ENCODE peak calls at places on chromosomes 3 and 15, in six cellular contexts. One of them, this sample, is unnamed.

GRCh38 chr15:90530250-90531051 is 728 bp downstream of the CRTC3 start:
- DNase-seq in brain microvascular endothelial cell: no peak
- DNase-seq in Panc1: no peak
- DNase-seq in B cell: peak
- DNase-seq in SK-N-SH: peak
- DNase-seq in HepG2: no peak
- DNase-seq in this sample: peak

GRCh38 chr15:36791849-36792618 is 212.6 kb downstream of the CDIN1 start:
- DNase-seq in B cell: no peak
- DNase-seq in brain microvascular endothelial cell: peak
- DNase-seq in Panc1: no peak
- DNase-seq in HepG2: no peak
- DNase-seq in SK-N-SH: no peak
- DNase-seq in this sample: no peak

GRCh38 chr3:123180791-123181190 is 21.0 kb upstream of the SEC22A start:
- DNase-seq in B cell: no peak
- DNase-seq in HepG2: no peak
- DNase-seq in SK-N-SH: no peak
- DNase-seq in brain microvascular endothelial cell: no peak
- DNase-seq in Panc1: no peak
- DNase-seq in this sample: no peak

GRCh38 chr3:142850395-142851023 is 38.4 kb downstream of the PCOLCE2 start:
- DNase-seq in B cell: no peak
- DNase-seq in SK-N-SH: no peak
- DNase-seq in HepG2: peak
- DNase-seq in brain microvascular endothelial cell: peak
- DNase-seq in Panc1: peak
- DNase-seq in this sample: peak

GRCh38 chr15:70853270-70853854 is 595 bp downstream of the LARP6 start:
- DNase-seq in SK-N-SH: peak
- DNase-seq in Panc1: no peak
- DNase-seq in brain microvascular endothelial cell: peak
- DNase-seq in HepG2: no peak
- DNase-seq in B cell: no peak
- DNase-seq in this sample: peak

GRCh38 chr15:76999996-77000395 is 5.1 kb downstream of the PSTPIP1 start:
- DNase-seq in brain microvascular endothelial cell: no peak
- DNase-seq in B cell: no peak
- DNase-seq in SK-N-SH: no peak
- DNase-seq in Panc1: no peak
- DNase-seq in HepG2: no peak
- DNase-seq in this sample: no peak

GRCh38 chr15:31082771-31083393 is 18.6 kb downstream of the TRPM1 start:
- DNase-seq in HepG2: no peak
- DNase-seq in Panc1: no peak
- DNase-seq in SK-N-SH: no peak
- DNase-seq in B cell: no peak
- DNase-seq in brain microvascular endothelial cell: no peak
- DNase-seq in this sample: peak

GRCh38 chr3:103684956-103685355 is 1250.1 kb downstream of the ZPLD1 start:
- DNase-seq in B cell: no peak
- DNase-seq in SK-N-SH: no peak
- DNase-seq in HepG2: no peak
- DNase-seq in brain microvascular endothelial cell: no peak
- DNase-seq in Panc1: no peak
- DNase-seq in this sample: no peak

GRCh38 chr3:107848516-107848915 is 242.3 kb downstream of the CD47 start:
- DNase-seq in brain microvascular endothelial cell: no peak
- DNase-seq in SK-N-SH: no peak
- DNase-seq in B cell: no peak
- DNase-seq in Panc1: no peak
- DNase-seq in HepG2: no peak
- DNase-seq in this sample: no peak

GRCh38 chr3:9151240-9151639 is 98.2 kb downstream of the SRGAP3 start:
- DNase-seq in brain microvascular endothelial cell: no peak
- DNase-seq in Panc1: no peak
- DNase-seq in HepG2: no peak
- DNase-seq in SK-N-SH: no peak
- DNase-seq in B cell: no peak
- DNase-seq in this sample: peak

GRCh38 chr15:63971427-63971805 is 74.9 kb downstream of the DAPK2 start:
- DNase-seq in Panc1: no peak
- DNase-seq in B cell: no peak
- DNase-seq in HepG2: no peak
- DNase-seq in brain microvascular endothelial cell: no peak
- DNase-seq in SK-N-SH: no peak
- DNase-seq in this sample: no peak

GRCh38 chr3:114408763-114409162 is 114.9 kb downstream of the TIGIT start:
- DNase-seq in SK-N-SH: peak
- DNase-seq in Panc1: no peak
- DNase-seq in brain microvascular endothelial cell: no peak
- DNase-seq in B cell: no peak
- DNase-seq in HepG2: no peak
- DNase-seq in this sample: no peak

GRCh38 chr3:63076357-63076756 is 201.1 kb upstream of the CADPS start:
- DNase-seq in Panc1: no peak
- DNase-seq in SK-N-SH: no peak
- DNase-seq in HepG2: peak
- DNase-seq in B cell: no peak
- DNase-seq in brain microvascular endothelial cell: no peak
- DNase-seq in this sample: no peak

GRCh38 chr3:10594915-10595314 is 89.5 kb upstream of the ATP2B2 start:
- DNase-seq in SK-N-SH: no peak
- DNase-seq in B cell: no peak
- DNase-seq in HepG2: peak
- DNase-seq in brain microvascular endothelial cell: peak
- DNase-seq in Panc1: no peak
- DNase-seq in this sample: peak

GRCh38 chr15:48440084-48440483 is 108.9 kb downstream of the DUT start:
- DNase-seq in SK-N-SH: no peak
- DNase-seq in HepG2: no peak
- DNase-seq in brain microvascular endothelial cell: no peak
- DNase-seq in B cell: no peak
- DNase-seq in Panc1: no peak
- DNase-seq in this sample: peak

GRCh38 chr15:68699881-68700394 is 120.8 kb downstream of the ANP32A start:
- DNase-seq in SK-N-SH: no peak
- DNase-seq in B cell: no peak
- DNase-seq in HepG2: no peak
- DNase-seq in Panc1: no peak
- DNase-seq in brain microvascular endothelial cell: no peak
- DNase-seq in this sample: peak

GRCh38 chr3:62117903-62118548 is 255.3 kb downstream of the FEZF2 start:
- DNase-seq in brain microvascular endothelial cell: no peak
- DNase-seq in B cell: no peak
- DNase-seq in HepG2: no peak
- DNase-seq in Panc1: no peak
- DNase-seq in SK-N-SH: no peak
- DNase-seq in this sample: no peak

GRCh38 chr15:38860253-38860652 is 295.6 kb upstream of the RASGRP1 start:
- DNase-seq in Panc1: no peak
- DNase-seq in SK-N-SH: no peak
- DNase-seq in B cell: no peak
- DNase-seq in brain microvascular endothelial cell: no peak
- DNase-seq in HepG2: no peak
- DNase-seq in this sample: peak

GRCh38 chr3:142022381-142022780 is 127.0 kb downstream of the TFDP2 start:
- DNase-seq in B cell: no peak
- DNase-seq in SK-N-SH: peak
- DNase-seq in HepG2: no peak
- DNase-seq in brain microvascular endothelial cell: peak
- DNase-seq in Panc1: no peak
- DNase-seq in this sample: peak

GRCh38 chr15:49242820-49243219 is 72.8 kb downstream of the GALK2 start:
- DNase-seq in B cell: no peak
- DNase-seq in brain microvascular endothelial cell: peak
- DNase-seq in HepG2: no peak
- DNase-seq in SK-N-SH: no peak
- DNase-seq in Panc1: no peak
- DNase-seq in this sample: peak

GRCh38 chr3:72309626-72310025 is 524.7 kb upstream of the PROK2 start:
- DNase-seq in B cell: no peak
- DNase-seq in HepG2: no peak
- DNase-seq in SK-N-SH: no peak
- DNase-seq in brain microvascular endothelial cell: no peak
- DNase-seq in Panc1: no peak
- DNase-seq in this sample: no peak

GRCh38 chr15:35123743-35124142 is 38.6 kb upstream of the NANOGP8 start:
- DNase-seq in SK-N-SH: no peak
- DNase-seq in brain microvascular endothelial cell: no peak
- DNase-seq in HepG2: no peak
- DNase-seq in B cell: no peak
- DNase-seq in Panc1: no peak
- DNase-seq in this sample: no peak

GRCh38 chr3:38843898-38844297 is 27.9 kb upstream of the SCN10A start:
- DNase-seq in B cell: no peak
- DNase-seq in SK-N-SH: peak
- DNase-seq in Panc1: no peak
- DNase-seq in HepG2: peak
- DNase-seq in brain microvascular endothelial cell: peak
- DNase-seq in this sample: peak

GRCh38 chr3:98906230-98906629 is 4.7 kb upstream of the DCBLD2 start:
- DNase-seq in brain microvascular endothelial cell: peak
- DNase-seq in HepG2: no peak
- DNase-seq in Panc1: no peak
- DNase-seq in SK-N-SH: no peak
- DNase-seq in B cell: no peak
- DNase-seq in this sample: peak

DNA sequence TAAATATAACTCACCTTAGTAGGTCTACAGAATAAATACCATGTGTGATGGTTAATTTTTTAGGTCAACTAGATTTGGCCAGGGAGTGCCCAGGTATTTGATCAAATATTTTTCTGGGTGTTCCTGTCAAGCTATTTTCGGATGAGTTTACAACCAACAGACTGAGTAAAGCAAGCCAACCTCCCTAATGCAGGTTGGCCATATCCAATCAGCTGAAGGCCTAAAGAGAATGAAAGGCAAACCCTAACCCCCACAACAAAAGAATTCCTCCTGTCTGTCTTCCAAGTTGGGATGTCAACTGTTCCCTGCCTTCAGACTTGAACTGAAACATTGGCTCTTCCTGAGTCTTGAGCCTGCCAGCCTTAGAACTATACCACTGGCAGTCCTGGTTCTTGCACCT is 28.6 kb downstream of the TASOR start:
- DNase-seq in SK-N-SH: no peak
- DNase-seq in brain microvascular endothelial cell: no peak
- DNase-seq in HepG2: no peak
- DNase-seq in Panc1: no peak
- DNase-seq in B cell: no peak
- DNase-seq in this sample: no peak
- TF ChIP-seq CTCF in SK-N-SH: no peak
- TF ChIP-seq CTCF in brain microvascular endothelial cell: no peak
- TF ChIP-seq CTCF in HepG2: no peak
- TF ChIP-seq CTCF in Panc1: no peak
- TF ChIP-seq CTCF in B cell: no peak
- TF ChIP-seq CTCF in this sample: no peak

DNA sequence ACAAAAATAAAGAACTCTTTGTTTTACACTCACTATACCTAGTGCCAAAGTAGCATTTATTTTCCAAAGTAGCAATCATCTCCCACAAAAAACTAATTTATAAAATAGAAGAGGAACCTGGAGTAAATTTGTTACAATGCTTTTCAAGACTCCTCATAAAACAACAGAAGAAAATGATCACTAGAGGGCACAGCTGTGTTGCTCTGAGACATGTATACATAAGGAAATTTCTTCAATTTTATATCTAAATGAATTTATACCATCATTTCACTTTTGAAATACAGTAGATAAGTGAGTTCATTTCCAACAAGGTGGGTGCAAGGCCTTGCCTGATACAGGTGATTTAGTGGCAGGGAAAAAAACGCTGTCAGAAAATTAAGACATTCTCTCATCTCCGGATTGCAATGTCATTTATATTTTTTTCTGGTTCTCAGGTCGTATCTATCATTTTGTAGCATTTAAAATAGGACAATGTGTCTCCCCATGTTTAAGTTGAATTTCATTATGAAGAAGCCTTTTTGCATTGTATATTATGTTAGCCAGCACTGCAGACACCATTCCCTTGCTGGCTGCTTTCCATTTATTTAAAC is 25.3 kb upstream of the ARHGEF26 start:
- DNase-seq in HepG2: peak
- DNase-seq in B cell: no peak
- DNase-seq in Panc1: no peak
- DNase-seq in brain microvascular endothelial cell: peak
- DNase-seq in SK-N-SH: no peak
- DNase-seq in this sample: peak
- TF ChIP-seq CTCF in HepG2: peak
- TF ChIP-seq CTCF in B cell: no peak
- TF ChIP-seq CTCF in Panc1: peak
- TF ChIP-seq CTCF in brain microvascular endothelial cell: peak
- TF ChIP-seq CTCF in SK-N-SH: peak
- TF ChIP-seq CTCF in this sample: peak

GRCh38 chr3:194867270-194867983 is 181.7 kb downstream of the FAM43A start:
- DNase-seq in HepG2: no peak
- DNase-seq in Panc1: no peak
- DNase-seq in B cell: no peak
- DNase-seq in SK-N-SH: no peak
- DNase-seq in brain microvascular endothelial cell: no peak
- DNase-seq in this sample: no peak
- TF ChIP-seq CTCF in HepG2: no peak
- TF ChIP-seq CTCF in Panc1: no peak
- TF ChIP-seq CTCF in B cell: no peak
- TF ChIP-seq CTCF in SK-N-SH: no peak
- TF ChIP-seq CTCF in brain microvascular endothelial cell: no peak
- TF ChIP-seq CTCF in this sample: no peak

GRCh38 chr3:70749122-70749521 is 436.7 kb upstream of the MDFIC2 start:
- DNase-seq in HepG2: no peak
- DNase-seq in SK-N-SH: no peak
- DNase-seq in Panc1: no peak
- DNase-seq in brain microvascular endothelial cell: no peak
- DNase-seq in B cell: no peak
- DNase-seq in this sample: no peak

GRCh38 chr3:70748593-70748992 is 436.2 kb upstream of the MDFIC2 start:
- DNase-seq in SK-N-SH: no peak
- DNase-seq in HepG2: no peak
- DNase-seq in Panc1: no peak
- DNase-seq in brain microvascular endothelial cell: no peak
- DNase-seq in B cell: no peak
- DNase-seq in this sample: no peak

GRCh38 chr3:70753572-70753971 is 441.1 kb upstream of the MDFIC2 start:
- DNase-seq in SK-N-SH: no peak
- DNase-seq in HepG2: no peak
- DNase-seq in brain microvascular endothelial cell: no peak
- DNase-seq in B cell: no peak
- DNase-seq in Panc1: no peak
- DNase-seq in this sample: no peak

GRCh38 chr3:70757658-70758057 is 445.2 kb upstream of the MDFIC2 start:
- DNase-seq in HepG2: no peak
- DNase-seq in brain microvascular endothelial cell: no peak
- DNase-seq in B cell: no peak
- DNase-seq in Panc1: no peak
- DNase-seq in SK-N-SH: no peak
- DNase-seq in this sample: no peak

DNA sequence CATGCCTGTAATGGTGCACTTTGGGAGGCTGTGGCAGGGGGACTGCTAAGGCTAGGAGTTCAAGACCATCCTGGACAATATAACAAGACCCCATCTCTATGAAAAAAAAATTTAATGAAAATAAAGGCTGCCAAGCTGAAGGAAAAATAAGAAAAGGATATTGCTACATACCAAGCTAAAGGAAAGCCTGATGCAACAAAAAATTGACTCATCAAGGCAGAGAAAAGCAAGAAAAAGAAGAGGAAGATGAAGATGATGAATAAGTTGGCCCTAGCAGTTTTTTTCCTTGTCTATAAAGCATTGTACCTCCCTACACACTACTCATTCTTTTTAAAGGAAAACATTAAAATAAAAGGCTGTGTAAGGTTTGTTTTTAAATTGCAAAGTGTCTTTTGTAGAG is 441.9 kb upstream of the MDFIC2 start:
- DNase-seq in SK-N-SH: no peak
- DNase-seq in HepG2: no peak
- DNase-seq in B cell: no peak
- DNase-seq in Panc1: no peak
- DNase-seq in brain microvascular endothelial cell: no peak
- DNase-seq in this sample: peak
- TF ChIP-seq CTCF in SK-N-SH: no peak
- TF ChIP-seq CTCF in HepG2: no peak
- TF ChIP-seq CTCF in B cell: no peak
- TF ChIP-seq CTCF in Panc1: no peak
- TF ChIP-seq CTCF in brain microvascular endothelial cell: no peak
- TF ChIP-seq CTCF in this sample: no peak

This sample was measured in AG10803.